ENCODE peak calls at places on chromosomes 6 and 20, in nine cellular contexts. One of them, this sample, is unnamed.

GRCh38 chr6:143299253-143300166 is 151.0 kb downstream of the ADAT2 start:
- DNase-seq in lower lobe of right lung: no peak
- DNase-seq in adrenal gland: no peak
- DNase-seq in glutamatergic neuron: no peak
- DNase-seq in uterus: no peak
- DNase-seq in heart right ventricle: no peak
- DNase-seq in H9: no peak
- DNase-seq in Peyer's patch: no peak
- DNase-seq in GM20000: peak; percentile 38
- DNase-seq in this sample: no peak

GRCh38 chr6:136784910-136785746 is 7.1 kb downstream of the MAP3K5 start:
- DNase-seq in lower lobe of right lung: peak; percentile 85
- DNase-seq in adrenal gland: peak; percentile 86
- DNase-seq in glutamatergic neuron: no peak
- DNase-seq in uterus: no peak
- DNase-seq in heart right ventricle: peak; percentile 37
- DNase-seq in H9: no peak
- DNase-seq in Peyer's patch: peak; percentile 82
- DNase-seq in GM20000: no peak
- DNase-seq in this sample: no peak

GRCh38 chr6:105429676-105430075 is 26.8 kb upstream of the PREP start:
- DNase-seq in lower lobe of right lung: no peak
- DNase-seq in adrenal gland: no peak
- DNase-seq in glutamatergic neuron: no peak
- DNase-seq in uterus: no peak
- DNase-seq in heart right ventricle: no peak
- DNase-seq in H9: no peak
- DNase-seq in Peyer's patch: no peak
- DNase-seq in GM20000: no peak
- DNase-seq in this sample: no peak

GRCh38 chr6:64838726-64839125 is 868.3 kb downstream of the EYS start:
- DNase-seq in lower lobe of right lung: no peak
- DNase-seq in adrenal gland: no peak
- DNase-seq in glutamatergic neuron: no peak
- DNase-seq in uterus: no peak
- DNase-seq in heart right ventricle: no peak
- DNase-seq in H9: no peak
- DNase-seq in Peyer's patch: no peak
- DNase-seq in GM20000: no peak
- DNase-seq in this sample: no peak

GRCh38 chr6:26270903-26271639 is 93.9 kb upstream of the BTN3A2 start:
- DNase-seq in lower lobe of right lung: peak; percentile 52
- DNase-seq in adrenal gland: peak; percentile 91
- DNase-seq in glutamatergic neuron: peak; percentile 58
- DNase-seq in uterus: peak; percentile 79
- DNase-seq in heart right ventricle: peak; percentile 29
- DNase-seq in H9: peak; percentile 86
- DNase-seq in Peyer's patch: peak; percentile 65
- DNase-seq in GM20000: peak; percentile 85
- DNase-seq in this sample: peak; percentile 86

GRCh38 chr6:155519339-155519738 is 63.7 kb upstream of the NOX3 start:
- DNase-seq in lower lobe of right lung: no peak
- DNase-seq in adrenal gland: no peak
- DNase-seq in glutamatergic neuron: no peak
- DNase-seq in uterus: no peak
- DNase-seq in heart right ventricle: no peak
- DNase-seq in H9: no peak
- DNase-seq in Peyer's patch: no peak
- DNase-seq in GM20000: peak; percentile 8
- DNase-seq in this sample: no peak

GRCh38 chr6:101613556-101613955 is 220.0 kb downstream of the GRIK2 start:
- DNase-seq in lower lobe of right lung: no peak
- DNase-seq in adrenal gland: no peak
- DNase-seq in glutamatergic neuron: no peak
- DNase-seq in uterus: no peak
- DNase-seq in heart right ventricle: no peak
- DNase-seq in H9: no peak
- DNase-seq in Peyer's patch: no peak
- DNase-seq in GM20000: no peak
- DNase-seq in this sample: no peak

GRCh38 chr6:75368151-75368779 is 83.7 kb upstream of the TMEM30A start:
- DNase-seq in lower lobe of right lung: peak; percentile 58
- DNase-seq in adrenal gland: no peak
- DNase-seq in glutamatergic neuron: no peak
- DNase-seq in uterus: peak; percentile 47
- DNase-seq in heart right ventricle: no peak
- DNase-seq in H9: peak; percentile 76
- DNase-seq in Peyer's patch: no peak
- DNase-seq in GM20000: peak; percentile 15
- DNase-seq in this sample: no peak

GRCh38 chr6:154984146-154984545 is 11.0 kb upstream of the TIAM2 start:
- DNase-seq in lower lobe of right lung: no peak
- DNase-seq in adrenal gland: no peak
- DNase-seq in glutamatergic neuron: no peak
- DNase-seq in uterus: no peak
- DNase-seq in heart right ventricle: no peak
- DNase-seq in H9: no peak
- DNase-seq in Peyer's patch: no peak
- DNase-seq in GM20000: no peak
- DNase-seq in this sample: no peak

GRCh38 chr20:1824834-1825233 is 70.4 kb upstream of the SIRPA start:
- DNase-seq in lower lobe of right lung: no peak
- DNase-seq in adrenal gland: no peak
- DNase-seq in glutamatergic neuron: no peak
- DNase-seq in uterus: no peak
- DNase-seq in heart right ventricle: no peak
- DNase-seq in H9: no peak
- DNase-seq in Peyer's patch: no peak
- DNase-seq in GM20000: no peak
- DNase-seq in this sample: no peak

GRCh38 chr20:13857304-13857703 is 72.5 kb downstream of the NDUFAF5 start:
- DNase-seq in lower lobe of right lung: no peak
- DNase-seq in adrenal gland: peak; percentile 64
- DNase-seq in glutamatergic neuron: no peak
- DNase-seq in uterus: no peak
- DNase-seq in heart right ventricle: peak; percentile 80
- DNase-seq in H9: no peak
- DNase-seq in Peyer's patch: no peak
- DNase-seq in GM20000: no peak
- DNase-seq in this sample: peak; percentile 46

GRCh38 chr6:133893324-133893692 is 4.4 kb downstream of the TCF21 start:
- DNase-seq in lower lobe of right lung: no peak
- DNase-seq in adrenal gland: no peak
- DNase-seq in glutamatergic neuron: no peak
- DNase-seq in uterus: no peak
- DNase-seq in heart right ventricle: no peak
- DNase-seq in H9: no peak
- DNase-seq in Peyer's patch: no peak
- DNase-seq in GM20000: no peak
- DNase-seq in this sample: no peak

GRCh38 chr6:133896344-133896721 is 7.4 kb downstream of the TCF21 start:
- DNase-seq in lower lobe of right lung: no peak
- DNase-seq in adrenal gland: no peak
- DNase-seq in glutamatergic neuron: no peak
- DNase-seq in uterus: no peak
- DNase-seq in heart right ventricle: no peak
- DNase-seq in H9: no peak
- DNase-seq in Peyer's patch: no peak
- DNase-seq in GM20000: no peak
- DNase-seq in this sample: no peak

GRCh38 chr6:133894369-133894768 is 5.5 kb downstream of the TCF21 start:
- DNase-seq in lower lobe of right lung: no peak
- DNase-seq in adrenal gland: no peak
- DNase-seq in glutamatergic neuron: no peak
- DNase-seq in uterus: no peak
- DNase-seq in heart right ventricle: no peak
- DNase-seq in H9: no peak
- DNase-seq in Peyer's patch: no peak
- DNase-seq in GM20000: no peak
- DNase-seq in this sample: no peak

GRCh38 chr6:133894795-133895401 is 6.0 kb downstream of the TCF21 start:
- DNase-seq in lower lobe of right lung: no peak
- DNase-seq in adrenal gland: no peak
- DNase-seq in glutamatergic neuron: no peak
- DNase-seq in uterus: peak; percentile 56
- DNase-seq in heart right ventricle: no peak
- DNase-seq in H9: no peak
- DNase-seq in Peyer's patch: no peak
- DNase-seq in GM20000: no peak
- DNase-seq in this sample: no peak

GRCh38 chr6:133895573-133896343 is 6.8 kb downstream of the TCF21 start:
- DNase-seq in lower lobe of right lung: no peak
- DNase-seq in adrenal gland: no peak
- DNase-seq in glutamatergic neuron: peak; percentile 47
- DNase-seq in uterus: no peak
- DNase-seq in heart right ventricle: peak; percentile 46
- DNase-seq in H9: peak; percentile 53
- DNase-seq in Peyer's patch: no peak
- DNase-seq in GM20000: no peak
- DNase-seq in this sample: no peak
- TF ChIP-seq CTCF in lower lobe of right lung: no peak
- TF ChIP-seq CTCF in adrenal gland: no peak
- TF ChIP-seq CTCF in glutamatergic neuron: no peak
- TF ChIP-seq CTCF in uterus: no peak
- TF ChIP-seq CTCF in heart right ventricle: peak; percentile 25
- TF ChIP-seq CTCF in H9: no peak
- TF ChIP-seq CTCF in Peyer's patch: no peak
- TF ChIP-seq CTCF in GM20000: no peak
- TF ChIP-seq CTCF in this sample: no peak

DNA sequence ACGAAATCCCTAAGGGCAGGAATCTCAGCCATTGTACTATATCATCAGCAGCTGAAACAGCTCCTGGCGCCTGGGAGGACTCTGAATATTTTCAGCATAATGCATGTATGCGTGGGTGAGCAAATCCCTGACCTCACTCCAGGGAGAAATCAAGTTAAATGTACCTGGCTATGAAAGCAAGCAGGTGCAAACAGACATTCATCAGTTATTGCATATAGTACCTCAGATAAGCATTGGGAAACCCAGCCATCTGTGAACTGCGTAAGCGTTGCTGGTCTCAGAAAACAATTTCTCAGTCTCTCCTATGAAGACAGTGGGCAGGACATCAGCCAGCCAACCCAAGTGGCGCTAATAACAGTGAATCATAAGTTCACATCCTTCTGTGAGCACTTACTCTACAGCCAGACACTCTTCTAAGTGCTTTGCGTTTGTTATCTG is 622.6 kb downstream of the EPM2A start:
- DNase-seq in lower lobe of right lung: no peak
- DNase-seq in adrenal gland: no peak
- DNase-seq in glutamatergic neuron: no peak
- DNase-seq in uterus: no peak
- DNase-seq in heart right ventricle: no peak
- DNase-seq in H9: no peak
- DNase-seq in Peyer's patch: no peak
- DNase-seq in GM20000: no peak
- DNase-seq in this sample: no peak
- TF ChIP-seq CTCF in lower lobe of right lung: no peak
- TF ChIP-seq CTCF in adrenal gland: no peak
- TF ChIP-seq CTCF in glutamatergic neuron: no peak
- TF ChIP-seq CTCF in uterus: no peak
- TF ChIP-seq CTCF in heart right ventricle: no peak
- TF ChIP-seq CTCF in H9: no peak
- TF ChIP-seq CTCF in Peyer's patch: no peak
- TF ChIP-seq CTCF in GM20000: no peak
- TF ChIP-seq CTCF in this sample: no peak

GRCh38 chr6:29762781-29763214 is 39.6 kb downstream of the HLA-F start:
- DNase-seq in lower lobe of right lung: no peak
- DNase-seq in adrenal gland: no peak
- DNase-seq in glutamatergic neuron: no peak
- DNase-seq in uterus: no peak
- DNase-seq in heart right ventricle: no peak
- DNase-seq in H9: no peak
- DNase-seq in Peyer's patch: no peak
- DNase-seq in GM20000: no peak
- DNase-seq in this sample: no peak
- TF ChIP-seq CTCF in lower lobe of right lung: no peak
- TF ChIP-seq CTCF in adrenal gland: no peak
- TF ChIP-seq CTCF in glutamatergic neuron: no peak
- TF ChIP-seq CTCF in uterus: no peak
- TF ChIP-seq CTCF in heart right ventricle: no peak
- TF ChIP-seq CTCF in H9: no peak
- TF ChIP-seq CTCF in Peyer's patch: no peak
- TF ChIP-seq CTCF in GM20000: no peak
- TF ChIP-seq CTCF in this sample: no peak

DNA sequence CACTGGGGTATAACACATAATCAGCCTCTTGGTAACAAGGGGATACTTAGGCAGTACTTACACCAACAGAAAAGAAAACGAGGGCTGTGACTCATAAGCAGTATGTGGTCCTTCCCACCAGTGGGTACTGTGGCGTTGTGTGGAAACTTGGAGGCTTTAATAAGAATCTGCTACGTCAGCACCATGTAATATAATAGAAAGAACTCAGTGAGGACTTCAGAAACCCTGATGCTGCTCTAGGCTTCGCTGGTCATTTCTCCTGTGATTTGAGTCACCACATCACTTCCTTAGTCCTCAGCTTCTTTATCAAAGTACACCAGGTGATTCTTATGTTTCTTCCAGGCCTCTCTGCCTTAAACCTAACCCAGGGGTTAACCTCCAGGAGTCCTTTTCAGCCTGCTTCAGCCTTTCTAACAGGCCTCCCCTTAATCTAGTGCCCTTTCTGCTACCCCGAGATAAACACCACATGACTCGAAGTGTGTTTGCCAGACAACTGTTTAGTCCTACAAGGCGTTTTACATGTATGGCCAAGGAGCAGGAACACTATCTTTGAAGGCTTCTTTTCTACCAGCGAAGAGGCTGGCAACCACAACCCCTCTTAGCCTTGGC is 68.5 kb downstream of the FYN start:
- DNase-seq in lower lobe of right lung: no peak
- DNase-seq in adrenal gland: no peak
- DNase-seq in glutamatergic neuron: no peak
- DNase-seq in uterus: peak; percentile 44
- DNase-seq in heart right ventricle: no peak
- DNase-seq in H9: no peak
- DNase-seq in Peyer's patch: no peak
- DNase-seq in GM20000: peak; percentile 43
- DNase-seq in this sample: no peak
- TF ChIP-seq CTCF in lower lobe of right lung: peak; percentile 10
- TF ChIP-seq CTCF in adrenal gland: no peak
- TF ChIP-seq CTCF in glutamatergic neuron: no peak
- TF ChIP-seq CTCF in uterus: no peak
- TF ChIP-seq CTCF in heart right ventricle: peak; percentile 36
- TF ChIP-seq CTCF in H9: no peak
- TF ChIP-seq CTCF in Peyer's patch: no peak
- TF ChIP-seq CTCF in GM20000: no peak
- TF ChIP-seq CTCF in this sample: peak; percentile 40

DNA sequence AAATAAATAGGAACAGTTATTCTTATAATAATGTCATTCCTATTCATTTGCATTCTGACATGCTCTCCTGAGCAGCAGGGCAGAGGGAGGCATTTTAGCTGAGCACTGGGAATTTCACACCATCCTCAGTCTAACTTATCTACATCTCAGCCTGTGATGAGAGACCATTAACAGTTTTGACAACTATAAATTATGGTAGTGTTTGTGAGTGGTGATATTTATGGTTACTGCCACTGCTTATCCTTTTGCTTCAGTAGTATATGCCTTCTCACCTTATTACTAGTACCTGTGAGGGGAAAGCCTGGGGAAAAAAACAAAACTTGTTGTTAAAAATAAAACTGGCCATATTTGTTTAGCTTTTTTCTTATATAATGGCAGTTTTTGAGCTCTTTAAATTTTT is 17.0 kb upstream of the CHD6 start:
- DNase-seq in lower lobe of right lung: no peak
- DNase-seq in adrenal gland: no peak
- DNase-seq in glutamatergic neuron: no peak
- DNase-seq in uterus: no peak
- DNase-seq in heart right ventricle: no peak
- DNase-seq in H9: no peak
- DNase-seq in Peyer's patch: no peak
- DNase-seq in GM20000: no peak
- DNase-seq in this sample: no peak
- TF ChIP-seq CTCF in lower lobe of right lung: no peak
- TF ChIP-seq CTCF in adrenal gland: no peak
- TF ChIP-seq CTCF in glutamatergic neuron: no peak
- TF ChIP-seq CTCF in uterus: no peak
- TF ChIP-seq CTCF in heart right ventricle: no peak
- TF ChIP-seq CTCF in H9: no peak
- TF ChIP-seq CTCF in Peyer's patch: no peak
- TF ChIP-seq CTCF in GM20000: no peak
- TF ChIP-seq CTCF in this sample: no peak